ENCODE peak calls at places on chromosome 3, in ten cellular contexts. S is skeletal muscle cell, H is PC-9, N is lung, W is astrocyte of the spinal cord, R is neural progenitor cell, G is choroid plexus epithelial cell, B is mesenchymal stem cell, F is adrenal gland, O is dorsolateral prefrontal cortex. T is an unnamed sample.

GRCh38 chr3:154782151-154782550 is 298.0 kb upstream of the MME start:
- DNase-seq in N (no peak), R (no peak), B (no peak), O (no peak), F (no peak), W (no peak), G (no peak), S (no peak), H (no peak), T (no peak)

GRCh38 chr3:58824285-58824684 is 157.7 kb upstream of the FAM3D start:
- DNase-seq in H (no peak), R (peak; percentile 83), B (peak; percentile 36), F (peak; percentile 42), S (peak; percentile 24), G (peak; percentile 81), N (no peak), W (peak; percentile 68), O (peak; percentile 58), T (peak; percentile 81)

GRCh38 chr3:97579365-97579764 is 185.2 kb upstream of the ARL6 start:
- DNase-seq in B (no peak), R (no peak), O (no peak), N (no peak), W (peak; percentile 0), S (no peak), H (peak; percentile 34), F (no peak), G (no peak), T (no peak)

GRCh38 chr3:149784064-149784704 is 8.2 kb downstream of the ANKUB1 start:
- DNase-seq in B (peak; percentile 35), O (no peak), S (peak; percentile 24), W (no peak), N (no peak), R (no peak), F (no peak), H (peak; percentile 34), G (peak; percentile 59), T (no peak)

GRCh38 chr3:187629711-187630110 is 40.5 kb downstream of the SST start:
- DNase-seq in W (no peak), O (no peak), H (no peak), S (no peak), R (no peak), F (no peak), B (peak; percentile 88), N (no peak), G (peak; percentile 6), T (no peak)

GRCh38 chr3:79247367-79248103 is 520.3 kb downstream of the ROBO1 start:
- DNase-seq in F (no peak), R (peak; percentile 5), W (peak; percentile 72), S (no peak), G (peak; percentile 75), N (no peak), B (peak; percentile 55), H (no peak), O (no peak), T (peak; percentile 44)

GRCh38 chr3:32334675-32335074 is 57.0 kb upstream of the CMTM7 start:
- DNase-seq in G (no peak), F (no peak), W (no peak), O (no peak), H (no peak), R (no peak), B (no peak), S (no peak), N (no peak), T (no peak)

GRCh38 chr3:14388200-14388599 is 14.2 kb upstream of the SLC6A6 start:
- DNase-seq in R (no peak), G (no peak), F (no peak), B (peak; percentile 38), S (no peak), N (no peak), O (no peak), H (no peak), W (no peak), T (no peak)

GRCh38 chr3:79002465-79003372 is 765.1 kb downstream of the ROBO1 start:
- DNase-seq in O (no peak), N (no peak), H (no peak), G (peak; percentile 29), W (no peak), S (no peak), R (no peak), B (no peak), F (no peak), T (no peak)

GRCh38 chr3:127688416-127689265 is 15.9 kb downstream of the ABTB1 start:
- DNase-seq in G (peak; percentile 39), N (no peak), H (no peak), S (no peak), O (peak; percentile 65), R (peak; percentile 58), F (peak; percentile 17), B (peak; percentile 46), W (peak; percentile 46), T (peak; percentile 25)

GRCh38 chr3:179726075-179726742 is 73.4 kb downstream of the USP13 start:
- DNase-seq in H (no peak), N (no peak), B (no peak), G (no peak), W (no peak), S (no peak), F (no peak), O (no peak), R (no peak), T (no peak)

GRCh38 chr3:46456118-46456517 is 8.6 kb downstream of the LTF start:
- DNase-seq in O (no peak), S (no peak), H (no peak), B (no peak), F (no peak), N (no peak), G (no peak), R (no peak), W (no peak), T (no peak)

GRCh38 chr3:45881031-45882022 is 5.0 kb upstream of the CCR9 start:
- DNase-seq in F (no peak), R (no peak), H (peak; percentile 57), O (no peak), W (no peak), B (peak; percentile 2), G (peak; percentile 29), N (no peak), S (no peak), T (peak; percentile 3)

GRCh38 chr3:59385547-59385946 is 335.7 kb upstream of the CFAP20DC start:
- DNase-seq in F (no peak), N (no peak), R (no peak), O (no peak), H (no peak), B (no peak), G (no peak), S (no peak), W (no peak), T (no peak)

GRCh38 chr3:79808515-79808914 is 40.7 kb upstream of the ROBO1 start:
- DNase-seq in B (no peak), S (no peak), N (no peak), H (no peak), W (no peak), F (no peak), O (no peak), G (no peak), R (no peak), T (no peak)

GRCh38 chr3:31064021-31064420 is 169.6 kb upstream of the GADL1 start:
- DNase-seq in R (no peak), F (no peak), B (no peak), G (peak; percentile 34), O (no peak), H (no peak), N (no peak), S (no peak), W (peak; percentile 64), T (no peak)

GRCh38 chr3:142960322-142960850 is 3.1 kb downstream of the PAQR9 start:
- DNase-seq in S (no peak), H (peak; percentile 70), G (no peak), W (no peak), R (no peak), B (no peak), N (no peak), O (no peak), F (no peak), T (no peak)

GRCh38 chr3:45566205-45566604 is 28.3 kb upstream of the LIMD1 start:
- DNase-seq in O (no peak), B (no peak), H (no peak), N (no peak), R (no peak), S (no peak), G (no peak), W (no peak), F (no peak), T (no peak)

GRCh38 chr3:71776543-71776942 is 8.4 kb downstream of the PROK2 start:
- DNase-seq in S (no peak), F (no peak), W (no peak), B (no peak), N (no peak), R (no peak), H (no peak), O (no peak), G (no peak), T (no peak)
- H3K4me3 ChIP-seq in S (no peak overlapping the region), F (no peak overlapping the region), W (no peak overlapping the region), B (no peak overlapping the region), N (no peak overlapping the region), R (no peak overlapping the region), H (no peak overlapping the region), O (no peak overlapping the region), G (no peak overlapping the region), T (no peak overlapping the region)

GRCh38 chr3:48694610-48695051 is 8.9 kb upstream of the NCKIPSD start:
- DNase-seq in F (peak; percentile 92), N (peak; percentile 73), O (peak; percentile 76), B (peak; percentile 85), H (peak; percentile 64), W (peak; percentile 85), R (no peak), G (peak; percentile 93), S (peak; percentile 75), T (peak; percentile 79)
- H3K4me3 ChIP-seq in F (no peak overlapping the region), N (no peak overlapping the region), O (peak overlapping the region; percentile 34), B (no peak overlapping the region), H (no peak overlapping the region), W (peak overlapping the region; percentile 22), R (no peak overlapping the region), G (peak overlapping the region; percentile 53), S (peak overlapping the region; percentile 36), T (peak overlapping the region; percentile 49)

GRCh38 chr3:35946857-35947514 is 307.7 kb downstream of the ARPP21 start:
- DNase-seq in H (no peak), O (no peak), W (no peak), F (no peak), G (no peak), R (no peak), N (no peak), S (no peak), B (no peak), T (no peak)

GRCh38 chr3:35946121-35946856 is 307.0 kb downstream of the ARPP21 start:
- DNase-seq in H (no peak), S (no peak), F (no peak), O (no peak), R (peak; percentile 54), B (peak; percentile 6), N (no peak), W (peak; percentile 62), G (peak; percentile 78), T (no peak)

GRCh38 chr3:35950045-35950444 is 310.7 kb downstream of the ARPP21 start:
- DNase-seq in W (no peak), R (no peak), F (no peak), B (no peak), G (no peak), N (no peak), O (no peak), H (no peak), S (no peak), T (no peak)

GRCh38 chr3:35944915-35945710 is 305.8 kb downstream of the ARPP21 start:
- DNase-seq in H (no peak), W (peak; percentile 29), B (peak; percentile 5), F (no peak), N (no peak), R (no peak), S (no peak), G (peak; percentile 42), O (no peak), T (peak; percentile 44)
- H3K4me3 ChIP-seq in H (no peak overlapping the region), W (no peak overlapping the region), B (no peak overlapping the region), F (no peak overlapping the region), N (no peak overlapping the region), R (no peak overlapping the region), S (no peak overlapping the region), G (no peak overlapping the region), O (no peak overlapping the region), T (no peak overlapping the region)

GRCh38 chr3:53707222-53707621 is 139.0 kb downstream of the CHDH start:
- DNase-seq in H (no peak), S (no peak), B (no peak), O (no peak), F (no peak), N (no peak), W (no peak), R (no peak), G (no peak), T (no peak)
- H3K4me3 ChIP-seq in H (no peak overlapping the region), S (no peak overlapping the region), B (no peak overlapping the region), O (no peak overlapping the region), F (no peak overlapping the region), N (no peak overlapping the region), W (no peak overlapping the region), R (no peak overlapping the region), G (no peak overlapping the region), T (no peak overlapping the region)